ENCODE peak calls at places on chromosomes 11 and 22, in five cellular contexts. F, W, H, A and O are unnamed samples.

GRCh38 chr11:12995211-12995610 is 13.9 kb upstream of the RASSF10 start:
- DNase-seq in F (peak), H (no peak), A (no peak), W (no peak), O (no peak)

GRCh38 chr11:118084247-118084646 is 2.5 kb downstream of the SMIM35 start:
- DNase-seq in F (peak), H (no peak), W (no peak), A (no peak), O (no peak)

GRCh38 chr11:119758291-119758690 is 29.3 kb upstream of the NECTIN1 start:
- DNase-seq in A (no peak), F (peak), W (no peak), H (no peak), O (no peak)

GRCh38 chr22:46061124-46061410 is 84.1 kb upstream of the WNT7B start:
- DNase-seq in W (no peak), F (no peak), H (no peak), A (no peak), O (no peak)

GRCh38 chr11:8006349-8006977 is 19.3 kb downstream of the EIF3F start:
- DNase-seq in A (peak), F (peak), W (peak), H (peak), O (peak)

GRCh38 chr11:35151896-35152295 is 12.9 kb downstream of the CD44 start:
- DNase-seq in F (no peak), A (peak), H (no peak), W (no peak), O (no peak)

GRCh38 chr11:40134820-40135219 is 1324.6 kb downstream of the LRRC4C start:
- DNase-seq in A (no peak), W (no peak), H (no peak), F (no peak), O (no peak)

GRCh38 chr11:66284526-66285078 is 4.3 kb downstream of the YIF1A start:
- DNase-seq in H (no peak), W (no peak), A (no peak), F (no peak), O (no peak)

GRCh38 chr22:39534092-39534506 is 1.6 kb upstream of the RPS19BP1 start:
- DNase-seq in H (peak), F (no peak), W (peak), A (peak), O (no peak)

GRCh38 chr11:5004429-5005274 is 10.0 kb downstream of the OR51L1 start:
- DNase-seq in A (peak), F (peak), W (no peak), H (peak), O (peak)

GRCh38 chr11:12216542-12217422 is 106.4 kb downstream of the MICAL2 start:
- DNase-seq in H (no peak), A (no peak), F (peak), W (no peak), O (no peak)

GRCh38 chr22:49439373-49439772 is 388.3 kb downstream of the BRD1 start:
- DNase-seq in H (no peak), A (no peak), W (no peak), F (no peak), O (no peak)

GRCh38 chr11:27022659-27023251 is 17.9 kb upstream of the BBOX1 start:
- DNase-seq in W (no peak), H (no peak), F (no peak), A (no peak), O (no peak)

GRCh38 chr11:45079943-45080719 is 66.3 kb upstream of the PRDM11 start:
- DNase-seq in W (no peak), A (no peak), H (peak), F (no peak), O (peak)

GRCh38 chr11:62383822-62384221 is 35.0 kb upstream of the SCGB1A1 start:
- DNase-seq in F (no peak), W (no peak), A (no peak), H (no peak), O (no peak)

GRCh38 chr11:9569588-9570164 is 3.8 kb upstream of the WEE1 start:
- DNase-seq in F (no peak), H (no peak), A (peak), W (no peak), O (no peak)

GRCh38 chr11:77710358-77710757 is 72.8 kb upstream of the CLNS1A start:
- DNase-seq in A (no peak), F (peak), W (no peak), H (no peak), O (no peak)

GRCh38 chr11:88039512-88040496 is 135.4 kb downstream of the RAB38 start:
- DNase-seq in F (no peak), A (no peak), W (no peak), H (no peak), O (no peak)

GRCh38 chr11:121248496-121248895 is 44.1 kb upstream of the SC5D start:
- DNase-seq in A (no peak), W (no peak), F (no peak), H (no peak), O (no peak)

GRCh38 chr22:47898946-47899345 is 1136.5 kb downstream of the TBC1D22A start:
- DNase-seq in A (no peak), H (no peak), F (no peak), W (no peak), O (no peak)

GRCh38 chr11:134124660-134125451 is 56.0 kb downstream of the JAM3 start:
- DNase-seq in H (no peak), F (peak), A (peak), W (peak), O (no peak)

GRCh38 chr11:45964911-45965389 is 42.5 kb downstream of the LARGE2 start:
- DNase-seq in F (peak), H (peak), W (peak), A (peak), O (peak)

GRCh38 chr11:14593671-14594070 is 49.9 kb upstream of the PDE3B start:
- DNase-seq in W (no peak), A (no peak), F (no peak), H (no peak), O (no peak)

GRCh38 chr22:42418811-42419243 is 13.4 kb downstream of the NFAM1 start:
- DNase-seq in W (no peak), F (no peak), A (no peak), H (no peak), O (no peak)

GRCh38 chr11:64934765-64935633 is 694 bp downstream of the GPHA2 start:
- DNase-seq in A (peak), F (no peak), W (no peak), H (no peak), O (peak)

GRCh38 chr11:128422576-128423370 is 164.6 kb downstream of the ETS1 start:
- DNase-seq in A (no peak), W (no peak), H (peak), F (no peak), O (no peak)

GRCh38 chr11:34495724-34496377 is 17.7 kb downstream of the ELF5 start:
- DNase-seq in F (no peak), A (no peak), H (no peak), W (no peak), O (no peak)

GRCh38 chr22:49106136-49106930 is 721.3 kb downstream of the BRD1 start:
- DNase-seq in W (no peak), A (no peak), F (no peak), H (no peak), O (no peak)

GRCh38 chr22:48960981-48961655 is 866.6 kb downstream of the BRD1 start:
- DNase-seq in A (no peak), W (peak), H (no peak), F (no peak), O (no peak)

GRCh38 chr11:28860898-28861297 is 752.7 kb downstream of the METTL15 start:
- DNase-seq in A (no peak), H (no peak), W (no peak), F (peak), O (no peak)

GRCh38 chr11:117832511-117832910 is 8.0 kb upstream of the FXYD2 start:
- DNase-seq in A (no peak), W (peak), F (no peak), H (no peak), O (no peak)

GRCh38 chr11:129800655-129801054 is 15.0 kb upstream of the TMEM45B start:
- DNase-seq in A (no peak), W (no peak), H (no peak), F (no peak), O (no peak)

DNA sequence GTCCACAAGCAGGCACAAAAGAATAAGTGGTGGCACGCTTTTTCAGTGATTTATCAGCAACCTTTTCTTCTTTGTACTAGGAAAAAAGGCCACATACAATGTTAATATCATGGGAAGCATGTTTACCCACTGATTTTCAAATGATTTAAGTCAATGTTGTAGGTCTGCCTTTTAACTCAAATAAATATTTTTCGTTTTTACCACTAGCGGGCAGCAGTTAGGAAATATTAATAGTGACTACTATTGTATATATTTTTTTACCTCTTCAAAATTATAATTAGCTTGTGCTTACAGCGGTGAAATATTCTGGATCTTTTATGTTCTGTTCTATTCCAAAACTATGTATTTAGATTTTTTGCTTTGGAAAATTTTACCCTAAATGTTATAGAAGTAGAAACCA is 6.4 kb upstream of the SLC17A6 start:
- DNase-seq in W (no peak), H (no peak), F (no peak), A (no peak), O (no peak)
- TF ChIP-seq CTCF in W (no peak), H (no peak), F (no peak), A (no peak), O (no peak)

DNA sequence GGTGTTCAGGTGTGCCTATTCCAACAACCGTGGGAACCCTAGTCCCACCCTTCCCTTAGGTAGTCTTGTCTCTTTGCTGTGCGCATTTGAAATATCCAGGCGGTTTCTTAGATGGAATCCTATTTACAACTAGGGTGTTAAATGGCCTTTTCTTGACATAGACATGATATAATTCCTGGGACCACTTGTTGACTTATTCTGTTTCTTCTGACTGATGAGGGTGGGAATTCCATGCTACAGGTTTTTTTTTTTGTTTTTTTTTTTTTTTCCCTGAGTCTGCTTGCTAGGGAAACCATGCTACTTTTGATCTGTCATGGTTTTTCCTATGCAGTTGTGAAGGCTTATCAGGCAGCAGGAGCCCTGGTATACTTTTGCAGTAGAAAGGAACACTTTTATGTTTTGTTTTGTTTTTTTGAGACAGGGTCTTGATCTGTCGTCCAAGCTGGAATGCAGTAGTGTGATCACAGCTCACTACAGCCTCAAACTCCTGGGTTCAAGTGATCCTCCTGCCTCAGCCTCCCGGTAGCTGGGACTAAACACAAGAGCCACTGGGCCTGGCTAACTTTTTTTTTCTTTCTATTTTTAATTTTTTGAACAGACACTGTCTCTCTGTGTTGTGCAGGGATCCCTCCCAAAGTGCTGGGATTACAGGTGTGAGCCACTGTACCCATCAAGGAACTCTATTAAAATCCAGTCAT is 1.5 kb downstream of the STIM1 start:
- DNase-seq in A (no peak), H (no peak), W (no peak), F (no peak), O (no peak)
- TF ChIP-seq CTCF in A (no peak), H (no peak), W (no peak), F (no peak), O (no peak)

DNA sequence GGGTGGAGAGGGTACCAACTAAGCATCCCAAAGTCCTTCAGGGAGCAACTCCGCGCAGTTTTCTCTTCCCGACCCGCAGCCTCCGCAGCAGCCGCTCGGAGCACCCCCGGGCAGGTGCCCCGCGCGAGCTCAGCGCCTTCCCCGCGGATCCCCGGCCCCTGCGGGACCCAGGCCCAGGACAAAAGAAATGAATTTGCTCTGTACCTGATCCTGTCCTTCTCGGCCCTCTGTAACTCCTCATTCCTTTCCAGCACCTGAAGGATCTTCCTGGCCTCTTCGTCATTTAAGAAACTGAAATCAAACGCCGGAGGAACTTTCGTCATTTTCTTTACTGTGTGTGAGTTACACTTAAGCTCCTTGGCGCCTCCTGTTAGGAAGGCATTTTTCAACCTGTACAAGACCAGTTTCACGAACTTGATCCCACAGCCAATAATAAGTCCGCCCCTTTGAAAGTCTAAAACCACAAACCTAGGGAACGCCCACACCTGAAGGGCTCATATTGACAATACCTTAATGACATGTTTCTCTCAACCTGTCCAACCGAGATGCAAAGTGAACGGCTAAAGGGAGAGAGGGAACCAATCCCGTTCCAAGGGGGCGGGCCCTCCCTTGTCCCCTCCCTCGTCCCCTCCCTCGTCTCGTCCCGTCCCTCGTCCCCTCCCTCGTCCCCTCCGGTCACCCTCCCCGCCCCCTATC is at the start of gene EXPH5:
- DNase-seq in W (peak), H (peak), F (peak), A (peak), O (peak)
- TF ChIP-seq CTCF in W (no peak), H (no peak), F (no peak), A (peak), O (no peak)

GRCh38 chr22:22817468-22818201 is 70.0 kb upstream of the IGLL5 start:
- DNase-seq in A (no peak), F (no peak), H (no peak), W (no peak), O (no peak)
- TF ChIP-seq CTCF in A (peak), F (no peak), H (no peak), W (no peak), O (no peak)

DNA sequence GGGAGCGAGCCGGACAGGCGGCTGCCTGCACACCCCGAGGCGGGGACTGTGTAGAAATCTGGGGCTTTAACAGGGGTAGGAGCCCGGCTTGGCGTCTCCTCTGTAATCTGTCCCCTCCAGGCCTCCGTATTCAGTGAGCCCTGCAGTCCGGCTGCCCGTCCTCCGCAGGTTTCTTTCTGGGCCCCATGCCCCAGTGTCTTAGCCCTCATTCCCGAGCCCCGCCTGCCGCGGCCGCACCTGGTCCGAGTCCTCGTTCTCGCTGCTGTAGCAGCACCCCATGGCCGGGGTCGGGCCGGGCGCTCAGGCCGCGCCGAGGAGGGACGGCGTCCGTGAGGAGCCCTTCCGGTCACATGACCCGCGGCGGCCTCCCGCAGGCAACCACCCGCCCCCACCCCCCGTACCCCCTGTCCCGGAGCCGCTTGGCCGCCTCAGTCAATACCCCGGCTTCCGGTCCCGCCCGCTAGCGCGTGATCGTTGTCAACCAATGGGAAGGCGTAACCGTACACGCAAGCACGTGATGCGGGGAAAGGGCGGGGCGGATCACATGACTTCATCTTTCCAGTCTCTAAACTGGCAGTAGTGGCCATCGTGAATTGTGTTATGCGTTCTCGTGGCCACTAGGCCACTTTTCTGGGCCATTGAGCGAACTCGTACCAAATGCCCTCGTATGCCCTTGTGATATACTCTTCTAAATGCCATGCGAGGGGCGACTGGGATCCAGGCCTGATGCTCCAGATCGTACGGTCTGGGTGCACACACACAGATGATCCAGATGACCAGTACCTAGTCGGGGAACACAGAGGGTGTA is at the start of gene LAMTOR1:
- DNase-seq in A (peak), F (peak), W (peak), H (peak), O (peak)
- TF ChIP-seq CTCF in A (no peak), F (peak), W (peak), H (peak), O (no peak)

GRCh38 chr22:22855085-22855484 is 32.5 kb upstream of the IGLL5 start:
- DNase-seq in W (no peak), A (no peak), H (no peak), F (no peak), O (no peak)

GRCh38 chr22:22856364-22856763 is 31.3 kb upstream of the IGLL5 start:
- DNase-seq in F (no peak), H (no peak), A (peak), W (no peak), O (no peak)

GRCh38 chr22:22856885-22857606 is 30.6 kb upstream of the IGLL5 start:
- DNase-seq in F (no peak), A (no peak), W (no peak), H (no peak), O (no peak)

GRCh38 chr22:22854466-22854865 is 33.1 kb upstream of the IGLL5 start:
- DNase-seq in A (no peak), F (no peak), H (no peak), W (no peak), O (no peak)

GRCh38 chr22:22855617-22856308 is 31.9 kb upstream of the IGLL5 start:
- DNase-seq in F (peak), A (peak), H (peak), W (no peak), O (peak)
- TF ChIP-seq CTCF in F (peak), A (peak), H (peak), W (no peak), O (peak)

GRCh38 chr22:31973739-31974138 is 29.4 kb downstream of the YWHAH start:
- DNase-seq in W (no peak), F (no peak), H (no peak), A (no peak), O (no peak)

GRCh38 chr22:31972180-31972579 is 27.8 kb downstream of the YWHAH start:
- DNase-seq in A (no peak), H (no peak), F (no peak), W (no peak), O (no peak)

GRCh38 chr22:31970490-31971444 is 26.4 kb downstream of the YWHAH start:
- DNase-seq in F (peak), W (peak), A (peak), H (peak), O (peak)

GRCh38 chr22:31968022-31968421 is 23.7 kb downstream of the YWHAH start:
- DNase-seq in F (no peak), H (no peak), W (no peak), A (no peak), O (no peak)

DNA sequence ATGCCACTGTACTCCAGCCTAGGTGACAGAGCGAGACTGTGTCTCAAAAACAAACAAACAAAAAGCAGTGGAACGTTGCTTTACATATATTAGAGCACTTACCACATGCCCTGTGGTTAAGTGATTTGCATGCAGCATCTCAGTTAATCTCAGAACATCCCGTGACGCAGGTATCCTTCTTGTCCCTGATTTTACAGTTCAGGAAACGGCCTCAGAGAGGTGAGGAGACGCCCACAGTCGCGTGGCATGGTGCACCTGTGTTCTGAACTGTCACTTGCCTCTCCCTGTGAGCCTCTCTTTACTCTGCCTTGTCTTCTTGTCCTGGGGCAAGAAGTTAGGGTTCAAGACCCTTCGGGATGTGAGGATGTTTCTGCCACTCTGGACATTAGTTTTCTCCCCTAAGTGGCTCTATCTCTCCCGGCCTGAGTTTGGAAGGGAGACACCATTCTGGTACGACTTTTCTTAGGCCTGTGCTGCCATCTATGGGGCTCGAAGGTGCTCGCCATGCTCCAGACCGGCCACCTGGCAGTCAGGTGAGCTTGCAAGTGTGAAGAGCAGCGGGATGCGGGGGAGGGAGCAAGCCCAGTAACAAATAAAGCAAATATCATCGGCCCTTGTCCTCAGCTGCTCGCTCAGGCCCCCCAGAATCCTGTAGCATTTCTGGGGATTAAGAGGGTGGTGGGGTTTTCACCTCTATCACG is 25.6 kb downstream of the YWHAH start:
- DNase-seq in H (peak), W (peak), F (peak), A (peak), O (peak)
- TF ChIP-seq CTCF in H (peak), W (peak), F (peak), A (peak), O (peak)

GRCh38 chr22:37822079-37822833 is 926 bp upstream of the GALR3 start:
- DNase-seq in W (no peak), A (peak), F (no peak), H (no peak), O (no peak)
- TF ChIP-seq CTCF in W (no peak), A (peak), F (no peak), H (no peak), O (no peak)

GRCh38 chr22:36828815-36829214 is 12.0 kb upstream of the PVALB start:
- DNase-seq in A (peak), W (no peak), F (no peak), H (peak), O (no peak)

GRCh38 chr22:36829370-36830002 is 12.7 kb upstream of the PVALB start:
- DNase-seq in W (no peak), H (no peak), F (no peak), A (no peak), O (no peak)

GRCh38 chr22:36830601-36831000 is 13.8 kb upstream of the PVALB start:
- DNase-seq in W (no peak), F (no peak), H (no peak), A (no peak), O (no peak)

GRCh38 chr22:36835903-36836302 is 19.1 kb upstream of the PVALB start:
- DNase-seq in H (no peak), A (no peak), F (no peak), W (no peak), O (no peak)

GRCh38 chr22:36833073-36833472 is 16.2 kb upstream of the PVALB start:
- DNase-seq in H (peak), F (no peak), A (no peak), W (no peak), O (no peak)
- TF ChIP-seq CTCF in H (no peak), F (no peak), A (no peak), W (no peak), O (no peak)